ENCODE peak calls at places on chromosomes 11 and 22, in five cellular contexts. N, D, Z, G and Y are unnamed samples.

GRCh38 chr11:73270855-73271477 is 1.2 kb upstream of the P2RY6 start:
- DNase-seq in G (no peak), D (no peak), Z (no peak), N (peak; percentile 12), Y (peak; percentile 24)

GRCh38 chr11:122743949-122744876 is 88.7 kb downstream of the UBASH3B start:
- DNase-seq in Z (no peak), N (no peak), G (peak; percentile 88), D (no peak), Y (no peak)

GRCh38 chr22:37639070-37639760 is at the start of gene SH3BP1:
- DNase-seq in G (peak; percentile 94), Z (no peak), N (peak; percentile 69), D (no peak), Y (peak; percentile 96)

GRCh38 chr22:25161017-25161915 is 38.4 kb upstream of the CRYBB3 start:
- DNase-seq in G (no peak), N (no peak), Z (no peak), D (no peak), Y (no peak)

GRCh38 chr11:87353904-87354303 is 316.2 kb downstream of the TMEM135 start:
- DNase-seq in N (no peak), D (no peak), G (no peak), Z (no peak), Y (no peak)

GRCh38 chr11:118264568-118265470 is 722 bp upstream of the MPZL2 start:
- DNase-seq in Z (no peak), N (no peak), G (no peak), D (no peak), Y (peak; percentile 16)

GRCh38 chr11:742571-743201 is 4.6 kb upstream of the TALDO1 start:
- DNase-seq in G (no peak), Z (no peak), D (no peak), N (no peak), Y (peak; percentile 7)

GRCh38 chr11:76230392-76230791 is 24.1 kb upstream of the WNT11 start:
- DNase-seq in Z (no peak), N (no peak), G (no peak), D (no peak), Y (no peak)

GRCh38 chr22:33896801-33897620 is 23.3 kb downstream of the LARGE1 start:
- DNase-seq in Z (no peak), D (no peak), G (no peak), N (no peak), Y (peak; percentile 51)

GRCh38 chr11:27916541-27917100 is 191.3 kb downstream of the KIF18A start:
- DNase-seq in G (no peak), Z (no peak), D (no peak), N (no peak), Y (no peak)

GRCh38 chr11:20075627-20076026 is 84.6 kb downstream of the DBX1 start:
- DNase-seq in G (no peak), N (no peak), Z (no peak), D (no peak), Y (no peak)

GRCh38 chr11:92867913-92868619 is 101.4 kb upstream of the MTNR1B start:
- DNase-seq in D (no peak), G (no peak), N (no peak), Z (no peak), Y (no peak)

GRCh38 chr11:7098235-7098832 is 9.5 kb downstream of the RBMXL2 start:
- DNase-seq in Z (no peak), N (no peak), G (no peak), D (peak; percentile 50), Y (peak; percentile 57)

GRCh38 chr11:16785520-16786128 is 47.2 kb downstream of the C11orf58 start:
- DNase-seq in D (peak; percentile 54), Z (peak; percentile 38), G (peak; percentile 76), N (peak; percentile 68), Y (peak; percentile 91)

GRCh38 chr11:61417670-61418069 is 12.1 kb downstream of the CPSF7 start:
- DNase-seq in G (no peak), Z (no peak), D (no peak), N (no peak), Y (no peak)

DNA sequence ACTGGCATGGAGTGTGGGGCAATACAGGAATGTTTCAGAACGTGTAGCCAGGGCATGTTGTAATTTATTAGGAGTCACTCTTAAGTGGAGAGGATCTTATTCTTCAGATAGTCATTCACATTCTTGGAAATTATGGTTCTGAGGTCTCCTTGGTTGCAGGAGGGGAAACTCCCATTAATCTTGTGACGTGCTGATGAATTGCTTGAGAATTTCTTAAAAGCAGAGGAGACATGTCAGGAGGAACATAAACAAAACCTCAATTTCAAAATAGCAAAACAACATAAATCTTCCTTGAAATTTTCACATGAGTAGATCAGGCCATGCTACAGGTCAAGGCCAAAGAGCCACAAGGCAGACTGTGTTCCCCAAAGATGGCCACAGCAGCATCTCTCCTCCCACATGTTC is 50.4 kb downstream of the ADM start:
- DNase-seq in N (no peak), G (no peak), D (no peak), Z (no peak), Y (no peak)
- H3K27me3 ChIP-seq in N (no peaks in the 10 kb centered on the region), G (no peaks in the 10 kb centered on the region), D (no peaks in the 10 kb centered on the region), Z (no peaks in the 10 kb centered on the region), Y (no peaks in the 10 kb centered on the region)

GRCh38 chr22:41237707-41238569 is 2.8 kb downstream of the CHADL start:
- DNase-seq in D (no peak), G (peak; percentile 97), N (peak; percentile 74), Z (no peak), Y (peak; percentile 97)

GRCh38 chr22:41234815-41235687 is 5.7 kb downstream of the CHADL start:
- DNase-seq in N (no peak), G (no peak), Z (peak; percentile 53), D (no peak), Y (no peak)

GRCh38 chr22:41238570-41239442 is 1.9 kb downstream of the CHADL start:
- DNase-seq in Z (no peak), N (no peak), G (no peak), D (no peak), Y (no peak)

GRCh38 chr22:41239443-41240128 is 1.1 kb downstream of the CHADL start:
- DNase-seq in D (no peak), G (no peak), N (no peak), Z (no peak), Y (no peak)

DNA sequence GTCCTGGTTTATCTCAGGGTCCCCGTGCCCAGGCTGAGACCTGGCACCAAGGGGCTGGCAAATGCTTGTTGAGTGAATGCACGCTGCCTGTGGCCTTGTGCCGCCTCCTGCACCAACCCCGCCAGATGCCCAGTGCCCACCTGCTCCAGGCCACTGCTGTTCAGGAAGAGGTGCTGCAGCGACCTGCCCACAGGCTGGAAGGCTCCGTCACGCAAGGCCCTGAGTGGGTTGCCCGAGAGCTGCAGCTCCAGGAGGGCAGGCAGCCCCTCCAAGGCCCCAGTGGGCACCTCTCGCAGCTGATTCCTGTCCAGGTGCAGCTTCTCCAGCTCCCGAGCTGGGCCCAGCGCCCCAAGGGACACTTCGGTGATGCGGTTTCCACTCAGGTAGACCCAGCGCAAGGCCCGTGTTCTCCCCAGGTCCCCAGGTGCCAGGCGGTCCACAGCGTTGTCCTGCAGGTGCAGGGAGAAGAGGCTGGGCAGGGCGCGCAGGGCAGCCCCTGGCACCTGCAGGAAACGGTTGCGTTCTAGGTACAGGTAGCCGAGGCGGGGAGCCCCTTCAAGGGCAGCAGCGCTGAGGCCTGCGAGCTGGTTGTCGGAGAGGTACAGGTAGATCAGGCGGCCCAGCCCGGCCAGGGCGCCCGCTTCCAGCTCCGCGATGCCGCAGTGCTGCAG is 3.6 kb downstream of the CHADL start:
- DNase-seq in N (no peak), G (no peak), Z (no peak), D (no peak), Y (no peak)
- H3K4me3 ChIP-seq in N (peak overlapping the region; percentile 34), G (peak overlapping the region; percentile 39), Z (no peak overlapping the region), D (no peak overlapping the region), Y (peak overlapping the region; percentile 27)

DNA sequence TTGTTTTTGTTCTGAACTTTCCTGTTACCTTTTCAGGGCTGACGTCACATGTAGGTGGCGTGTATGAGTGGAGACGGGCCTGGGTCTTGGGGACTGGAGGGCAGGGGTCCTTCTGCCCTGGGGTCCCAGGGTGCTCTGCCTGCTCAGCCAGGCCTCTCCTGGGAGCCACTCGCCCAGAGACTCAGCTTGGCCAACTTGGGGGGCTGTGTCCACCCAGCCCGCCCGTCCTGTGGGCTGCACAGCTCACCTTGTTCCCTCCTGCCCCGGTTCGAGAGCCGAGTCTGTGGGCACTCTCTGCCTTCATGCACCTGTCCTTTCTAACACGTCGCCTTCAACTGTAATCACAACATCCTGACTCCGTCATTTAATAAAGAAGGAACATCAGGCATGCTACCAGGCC is 3.5 kb upstream of the TSSC4 start:
- DNase-seq in N (no peak), D (no peak), Z (no peak), G (no peak), Y (no peak)
- H3K36me3 ChIP-seq in N (peaks cover 64% of the 10 kb centered on the region), D (peaks cover 12% of the 10 kb centered on the region), Z (peaks cover 64% of the 10 kb centered on the region), G (peaks cover 62% of the 10 kb centered on the region), Y (peaks cover 4% of the 10 kb centered on the region)

GRCh38 chr11:2164861-2165555 is 4.0 kb upstream of the INS start:
- DNase-seq in N (no peak), Z (no peak), D (no peak), G (no peak), Y (no peak)
- H3K27me3 ChIP-seq in N (no peaks in the 10 kb centered on the region), Z (no peaks in the 10 kb centered on the region), D (no peaks in the 10 kb centered on the region), G (no peaks in the 10 kb centered on the region), Y (no peaks in the 10 kb centered on the region)

GRCh38 chr22:39907605-39908097 is 6.8 kb downstream of the GRAP2 start:
- DNase-seq in G (no peak), D (no peak), Z (no peak), N (no peak), Y (no peak)

GRCh38 chr22:39907035-39907434 is 6.2 kb downstream of the GRAP2 start:
- DNase-seq in N (no peak), D (no peak), G (no peak), Z (no peak), Y (no peak)

GRCh38 chr22:39910875-39911601 is 10.2 kb downstream of the GRAP2 start:
- DNase-seq in D (no peak), G (no peak), N (no peak), Z (no peak), Y (no peak)

GRCh38 chr22:39908121-39908520 is 7.2 kb downstream of the GRAP2 start:
- DNase-seq in G (no peak), D (no peak), Z (no peak), N (no peak), Y (no peak)

DNA sequence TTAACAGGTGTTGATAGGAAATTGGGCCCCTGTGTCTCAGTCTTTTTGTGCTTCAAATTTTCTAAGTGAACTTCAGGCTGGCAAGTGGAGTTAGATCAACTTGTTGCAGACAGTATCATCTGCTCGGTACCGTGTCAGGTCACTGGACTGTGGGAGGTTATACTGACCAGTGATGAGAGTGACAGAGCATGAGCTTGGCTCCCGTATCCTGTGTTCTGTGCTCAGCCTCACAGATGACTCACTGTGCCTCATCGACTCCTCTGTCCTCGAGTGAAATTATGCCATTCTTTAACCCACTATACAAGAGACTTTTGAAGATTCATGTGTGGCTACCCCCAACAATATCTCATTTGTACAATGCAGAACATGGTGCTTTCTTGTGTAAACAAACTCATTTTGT is 7.9 kb downstream of the GRAP2 start:
- DNase-seq in N (no peak), D (no peak), G (no peak), Z (no peak), Y (no peak)
- H3K4me3 ChIP-seq in N (no peak overlapping the region), D (no peak overlapping the region), G (no peak overlapping the region), Z (no peak overlapping the region), Y (no peak overlapping the region)

GRCh38 chr22:45190473-45190872 is 26.7 kb downstream of the NUP50 start:
- DNase-seq in Z (no peak), N (no peak), D (no peak), G (no peak), Y (no peak)
- H3K36me3 ChIP-seq in Z (peaks cover 26% of the 10 kb centered on the region), N (peaks cover 10% of the 10 kb centered on the region), D (peaks cover 5% of the 10 kb centered on the region), G (peaks cover 18% of the 10 kb centered on the region), Y (peaks cover 2% of the 10 kb centered on the region)